ENCODE peak calls at places on chromosomes 6 and 20, in seven cellular contexts. V is activated naive CD8-positive, alpha-beta T cell treated with anti-CD3 and anti-CD28 coated beads, Interleukin-2, amount 50 U/mL, for 24 hours; Y is ovary; M is globus pallidus; A is activated CD8-positive, alpha-beta T cell treated with anti-CD3 and anti-CD28 coated beads, Interleukin-2, amount 10 ng/mL, durations not matched to agents 7 days and 5 days; G is stimulated activated CD8-positive, alpha-beta memory T cell treated with anti-CD3 and anti-CD28 coated beads, Interleukin-2, amount 100 ng/mL, for 1 hour; H is stimulated activated CD4-positive, alpha-beta T cell treated with anti-CD3 and anti-CD28 coated beads, Interleukin-2, amount 100 ng/mL, for 48 hours. J is an unnamed sample.

GRCh38 chr6:89494131-89494793 is 61.3 kb downstream of the ANKRD6 start:
- DNase-seq in V (no peak), Y (no peak), M (no peak), A (no peak), G (no peak), H (no peak), J (no peak)

GRCh38 chr6:117165921-117166499 is 99.3 kb upstream of the VGLL2 start:
- DNase-seq in V (no peak), Y (no peak), M (no peak), A (no peak), G (no peak), H (no peak), J (no peak)

GRCh38 chr20:49424536-49424935 is 57.9 kb downstream of the KCNB1 start:
- DNase-seq in V (no peak), Y (no peak), M (no peak), A (no peak), G (no peak), H (no peak), J (no peak)

GRCh38 chr6:119241124-119241491 is 108.5 kb downstream of the MAN1A1 start:
- DNase-seq in V (no peak), Y (peak; percentile 16), M (no peak), A (no peak), G (no peak), H (no peak), J (no peak)

GRCh38 chr6:42378536-42378935 is 73.2 kb downstream of the TRERF1 start:
- DNase-seq in V (no peak), Y (no peak), M (peak; percentile 13), A (no peak), G (no peak), H (no peak), J (no peak)

GRCh38 chr6:123316733-123317323 is 319.9 kb downstream of the TRDN start:
- DNase-seq in V (no peak), Y (no peak), M (peak; percentile 2), A (no peak), G (no peak), H (no peak), J (no peak)

GRCh38 chr6:166488701-166489100 is 97.8 kb downstream of the RAMACL start:
- DNase-seq in V (no peak), Y (no peak), M (peak; percentile 22), A (no peak), G (no peak), H (no peak), J (no peak)

GRCh38 chr6:35176625-35177024 is 35.5 kb upstream of the TCP11 start:
- DNase-seq in V (no peak), Y (no peak), M (no peak), A (no peak), G (no peak), H (no peak), J (no peak)

GRCh38 chr20:8183526-8183925 is 51.5 kb downstream of the PLCB1 start:
- DNase-seq in V (no peak), Y (no peak), M (no peak), A (no peak), G (no peak), H (no peak), J (no peak)

GRCh38 chr20:41830702-41831101 is 212.5 kb upstream of the CHD6 start:
- DNase-seq in V (no peak), Y (no peak), M (no peak), A (no peak), G (no peak), H (no peak), J (no peak)

GRCh38 chr6:3898270-3898994 is 49.3 kb downstream of the FAM50B start:
- DNase-seq in V (no peak), Y (no peak), M (no peak), A (no peak), G (no peak), H (no peak), J (no peak)

GRCh38 chr6:132830236-132830799 is 15.9 kb downstream of the RPS12 start:
- DNase-seq in V (no peak), Y (no peak), M (peak; percentile 65), A (no peak), G (no peak), H (no peak), J (no peak)

GRCh38 chr20:38275815-38276550 is 15.4 kb upstream of the KIAA1755 start:
- DNase-seq in V (no peak), Y (no peak), M (no peak), A (no peak), G (no peak), H (no peak), J (no peak)

GRCh38 chr6:155185544-155185943 is 78.3 kb upstream of the CLDN20 start:
- DNase-seq in V (peak; percentile 36), Y (no peak), M (no peak), A (no peak), G (no peak), H (no peak), J (no peak)

GRCh38 chr6:170004585-170005210 is 253.3 kb downstream of the ERMARD start:
- DNase-seq in V (no peak), Y (no peak), M (no peak), A (no peak), G (no peak), H (no peak), J (no peak)

GRCh38 chr6:100175814-100176275 is 181.8 kb upstream of the MCHR2 start:
- DNase-seq in V (no peak), Y (no peak), M (no peak), A (no peak), G (no peak), H (no peak), J (no peak)

GRCh38 chr20:8267009-8267408 is 134.9 kb downstream of the PLCB1 start:
- DNase-seq in V (no peak), Y (no peak), M (no peak), A (no peak), G (no peak), H (no peak), J (no peak)

GRCh38 chr6:63816979-63817436 is 181.4 kb downstream of the PHF3 start:
- DNase-seq in V (no peak), Y (no peak), M (peak; percentile 33), A (no peak), G (no peak), H (no peak), J (no peak)

GRCh38 chr6:136073216-136073615 is 176.9 kb downstream of the MTFR2 start:
- DNase-seq in V (no peak), Y (no peak), M (no peak), A (no peak), G (no peak), H (no peak), J (no peak)

GRCh38 chr6:10424005-10424404 is 9.1 kb upstream of the TFAP2A start:
- DNase-seq in V (no peak), Y (no peak), M (no peak), A (no peak), G (no peak), H (no peak), J (no peak)

GRCh38 chr6:35370124-35370741 is 27.9 kb downstream of the PPARD start:
- DNase-seq in V (peak; percentile 61), Y (peak; percentile 19), M (peak; percentile 68), A (peak; percentile 62), G (no peak), H (peak; percentile 26), J (peak; percentile 46)

GRCh38 chr6:3946779-3947178 is 97.6 kb downstream of the FAM50B start:
- DNase-seq in V (no peak), Y (no peak), M (no peak), A (no peak), G (no peak), H (no peak), J (no peak)

GRCh38 chr6:14638932-14639875 is 521.6 kb downstream of the CD83 start:
- DNase-seq in V (no peak), Y (no peak), M (peak; percentile 23), A (no peak), G (no peak), H (no peak), J (no peak)

GRCh38 chr6:90411292-90411781 is 114.7 kb upstream of the BACH2 start:
- DNase-seq in V (peak; percentile 69), Y (no peak), M (no peak), A (no peak), G (no peak), H (peak; percentile 56), J (peak; percentile 37)

GRCh38 chr20:53899351-53900167 is 170.8 kb downstream of the BCAS1 start:
- DNase-seq in V (peak; percentile 73), Y (no peak), M (no peak), A (peak; percentile 89), G (peak; percentile 48), H (peak; percentile 60), J (peak; percentile 37)

GRCh38 chr6:125076482-125076742 is 77.2 kb upstream of the TPD52L1 start:
- DNase-seq in V (no peak), Y (no peak), M (no peak), A (no peak), G (no peak), H (no peak), J (no peak)

GRCh38 chr6:107419747-107420146 is 39.6 kb downstream of the PDSS2 start:
- DNase-seq in V (no peak), Y (no peak), M (no peak), A (no peak), G (no peak), H (no peak), J (no peak)

GRCh38 chr6:136989591-136990578 is 54.9 kb downstream of the IL20RA start:
- DNase-seq in V (no peak), Y (no peak), M (no peak), A (no peak), G (no peak), H (no peak), J (no peak)

GRCh38 chr6:52360601-52361346 is 1.2 kb upstream of the PAQR8 start:
- DNase-seq in V (no peak), Y (no peak), M (no peak), A (no peak), G (no peak), H (no peak), J (no peak)

GRCh38 chr6:88403486-88403885 is 237.3 kb upstream of the CNR1 start:
- DNase-seq in V (no peak), Y (no peak), M (no peak), A (no peak), G (no peak), H (no peak), J (no peak)

GRCh38 chr20:36543187-36544133 is 2.1 kb downstream of the MYL9 start:
- DNase-seq in V (no peak), Y (peak; percentile 80), M (peak; percentile 10), A (no peak), G (no peak), H (no peak), J (no peak)

GRCh38 chr20:13817342-13817741 is 32.5 kb downstream of the NDUFAF5 start:
- DNase-seq in V (no peak), Y (no peak), M (no peak), A (no peak), G (no peak), H (no peak), J (no peak)

GRCh38 chr6:125474061-125474460 is 172.3 kb upstream of the HDDC2 start:
- DNase-seq in V (no peak), Y (no peak), M (no peak), A (no peak), G (no peak), H (no peak), J (no peak)

GRCh38 chr6:2375443-2375842 is 130.0 kb upstream of the GMDS start:
- DNase-seq in V (no peak), Y (no peak), M (no peak), A (no peak), G (no peak), H (no peak), J (no peak)

J was measured in GM12892.